ENCODE peak calls at places on chromosomes 16 and 17, in eight cellular contexts. P, U, N, E, K, A, G and Y are unnamed samples.

GRCh38 chr17:50684612-50685333 is 22.9 kb downstream of the ANKRD40 start:
- DNase-seq in P (no peak), U (no peak), N (no peak), E (no peak), K (no peak), A (no peak), G (peak), Y (no peak)

GRCh38 chr16:58481931-58482330 is 18.0 kb upstream of the NDRG4 start:
- DNase-seq in P (no peak), U (no peak), N (no peak), E (no peak), K (no peak), A (no peak), G (no peak), Y (no peak)

GRCh38 chr16:20344630-20345029 is 7.9 kb downstream of the UMOD start:
- DNase-seq in P (no peak), U (no peak), N (no peak), E (no peak), K (no peak), A (no peak), G (no peak), Y (no peak)

GRCh38 chr16:53998024-53998810 is 288.4 kb downstream of the IRX3 start:
- DNase-seq in P (no peak), U (no peak), N (no peak), E (no peak), K (no peak), A (no peak), G (no peak), Y (no peak)

GRCh38 chr17:34892864-34893263 is 68.4 kb downstream of the CCT6B start:
- DNase-seq in P (no peak), U (no peak), N (no peak), E (no peak), K (no peak), A (no peak), G (no peak), Y (peak)

GRCh38 chr16:69863882-69864281 is 87.3 kb upstream of the CLEC18A start:
- DNase-seq in P (no peak), U (no peak), N (no peak), E (no peak), K (no peak), A (no peak), G (no peak), Y (no peak)

GRCh38 chr16:86906608-86907007 is 328.3 kb downstream of the FOXL1 start:
- DNase-seq in P (no peak), U (no peak), N (no peak), E (no peak), K (no peak), A (no peak), G (no peak), Y (no peak)

GRCh38 chr16:19458722-19459379 is 41.2 kb downstream of the TMC5 start:
- DNase-seq in P (no peak), U (no peak), N (no peak), E (no peak), K (no peak), A (no peak), G (no peak), Y (no peak)

GRCh38 chr17:16407911-16408588 is 7.3 kb upstream of the TRPV2 start:
- DNase-seq in P (no peak), U (peak), N (peak), E (peak), K (no peak), A (no peak), G (no peak), Y (peak)

GRCh38 chr17:3864534-3864933 is 18.5 kb upstream of the NCBP3 start:
- DNase-seq in P (no peak), U (no peak), N (no peak), E (no peak), K (no peak), A (no peak), G (no peak), Y (no peak)

GRCh38 chr16:578870-579405 is 9.2 kb downstream of the PIGQ start:
- DNase-seq in P (no peak), U (peak), N (peak), E (peak), K (peak), A (no peak), G (no peak), Y (peak)

GRCh38 chr17:69414408-69415274 is at the start of gene MAP2K6:
- DNase-seq in P (no peak), U (peak), N (peak), E (peak), K (peak), A (peak), G (peak), Y (peak)

GRCh38 chr17:40433551-40434384 is 9.5 kb upstream of the IGFBP4 start:
- DNase-seq in P (no peak), U (no peak), N (peak), E (no peak), K (no peak), A (no peak), G (peak), Y (no peak)

GRCh38 chr16:71754652-71755051 is 30.2 kb upstream of the PHLPP2 start:
- DNase-seq in P (no peak), U (no peak), N (no peak), E (no peak), K (no peak), A (no peak), G (no peak), Y (no peak)

GRCh38 chr16:9092282-9092962 is 978 bp downstream of the HAPSTR1 start:
- DNase-seq in P (no peak), U (peak), N (no peak), E (peak), K (peak), A (no peak), G (no peak), Y (peak)

GRCh38 chr17:40113110-40113960 is 8.4 kb upstream of the MSL1 start:
- DNase-seq in P (no peak), U (peak), N (peak), E (peak), K (peak), A (peak), G (peak), Y (peak)

GRCh38 chr17:78290671-78291070 is 59.2 kb downstream of the TMEM235 start:
- DNase-seq in P (no peak), U (no peak), N (no peak), E (no peak), K (no peak), A (no peak), G (no peak), Y (no peak)

GRCh38 chr16:58515871-58516767 is 802 bp downstream of the SETD6 start:
- DNase-seq in P (no peak), U (peak), N (no peak), E (peak), K (peak), A (no peak), G (peak), Y (peak)

GRCh38 chr16:84714028-84714427 is 14.2 kb downstream of the USP10 start:
- DNase-seq in P (no peak), U (no peak), N (no peak), E (no peak), K (no peak), A (no peak), G (no peak), Y (no peak)

GRCh38 chr16:83706394-83706793 is 101.4 kb upstream of the HSBP1 start:
- DNase-seq in P (no peak), U (no peak), N (no peak), E (peak), K (no peak), A (no peak), G (no peak), Y (peak)

GRCh38 chr16:76194621-76195015 is 82.6 kb upstream of the CNTNAP4 start:
- DNase-seq in P (no peak), U (no peak), N (no peak), E (peak), K (no peak), A (no peak), G (no peak), Y (no peak)